ENCODE peak calls at places on chromosomes 6 and 20, in nine cellular contexts. One of them, this sample, is unnamed.

GRCh38 chr20:4998160-4998651 is 3.1 kb downstream of the SLC23A2 start:
- DNase-seq in HepG2: peak; percentile 65
- DNase-seq in GM12878: peak; percentile 20
- DNase-seq in suprapubic skin: no peak
- DNase-seq in uterus: no peak
- DNase-seq in A549: peak; percentile 55
- DNase-seq in Peyer's patch: no peak
- DNase-seq in body of pancreas: no peak
- DNase-seq in HCT116: no peak
- DNase-seq in this sample: peak; percentile 56

GRCh38 chr6:44456070-44456965 is 68.8 kb downstream of the CDC5L start:
- DNase-seq in body of pancreas: peak; percentile 48
- DNase-seq in HepG2: peak; percentile 61
- DNase-seq in GM12878: no peak
- DNase-seq in A549: peak; percentile 43
- DNase-seq in Peyer's patch: no peak
- DNase-seq in uterus: no peak
- DNase-seq in HCT116: peak; percentile 41
- DNase-seq in suprapubic skin: no peak
- DNase-seq in this sample: peak; percentile 69

GRCh38 chr6:103273048-103273447 is 1586.7 kb downstream of the HACE1 start:
- DNase-seq in A549: no peak
- DNase-seq in HepG2: peak; percentile 5
- DNase-seq in uterus: no peak
- DNase-seq in HCT116: peak; percentile 56
- DNase-seq in body of pancreas: no peak
- DNase-seq in Peyer's patch: no peak
- DNase-seq in suprapubic skin: no peak
- DNase-seq in GM12878: no peak
- DNase-seq in this sample: peak; percentile 43

GRCh38 chr6:14143305-14143704 is 25.7 kb downstream of the CD83 start:
- DNase-seq in GM12878: no peak
- DNase-seq in suprapubic skin: no peak
- DNase-seq in uterus: no peak
- DNase-seq in A549: no peak
- DNase-seq in Peyer's patch: no peak
- DNase-seq in HCT116: no peak
- DNase-seq in HepG2: no peak
- DNase-seq in body of pancreas: no peak
- DNase-seq in this sample: no peak

GRCh38 chr20:59836768-59837167 is 96.7 kb downstream of the SYCP2 start:
- DNase-seq in Peyer's patch: no peak
- DNase-seq in suprapubic skin: no peak
- DNase-seq in body of pancreas: no peak
- DNase-seq in uterus: no peak
- DNase-seq in A549: no peak
- DNase-seq in GM12878: no peak
- DNase-seq in HCT116: no peak
- DNase-seq in HepG2: no peak
- DNase-seq in this sample: no peak

GRCh38 chr6:2766767-2767314 is 1.6 kb downstream of the WRNIP1 start:
- DNase-seq in A549: no peak
- DNase-seq in HCT116: no peak
- DNase-seq in HepG2: no peak
- DNase-seq in GM12878: no peak
- DNase-seq in suprapubic skin: no peak
- DNase-seq in body of pancreas: no peak
- DNase-seq in uterus: no peak
- DNase-seq in Peyer's patch: no peak
- DNase-seq in this sample: no peak

GRCh38 chr6:11110921-11111768 is at the start of gene ERVFRD-1:
- DNase-seq in HCT116: no peak
- DNase-seq in body of pancreas: no peak
- DNase-seq in uterus: no peak
- DNase-seq in HepG2: no peak
- DNase-seq in A549: no peak
- DNase-seq in Peyer's patch: no peak
- DNase-seq in suprapubic skin: no peak
- DNase-seq in GM12878: no peak
- DNase-seq in this sample: no peak

GRCh38 chr6:43628392-43629103 is 516 bp downstream of the GTPBP2 start:
- DNase-seq in A549: peak; percentile 35
- DNase-seq in suprapubic skin: peak; percentile 86
- DNase-seq in Peyer's patch: no peak
- DNase-seq in uterus: peak; percentile 61
- DNase-seq in HepG2: peak; percentile 68
- DNase-seq in body of pancreas: peak; percentile 54
- DNase-seq in GM12878: no peak
- DNase-seq in HCT116: peak; percentile 37
- DNase-seq in this sample: peak; percentile 70

GRCh38 chr6:154928325-154928922 is 66.7 kb upstream of the TIAM2 start:
- DNase-seq in GM12878: peak; percentile 12
- DNase-seq in A549: peak; percentile 36
- DNase-seq in suprapubic skin: no peak
- DNase-seq in body of pancreas: peak; percentile 66
- DNase-seq in Peyer's patch: no peak
- DNase-seq in HepG2: peak; percentile 73
- DNase-seq in HCT116: peak; percentile 49
- DNase-seq in uterus: peak; percentile 40
- DNase-seq in this sample: peak; percentile 72

GRCh38 chr6:130494745-130495144 is 128.9 kb downstream of the TMEM200A start:
- DNase-seq in uterus: no peak
- DNase-seq in body of pancreas: no peak
- DNase-seq in suprapubic skin: no peak
- DNase-seq in GM12878: no peak
- DNase-seq in Peyer's patch: no peak
- DNase-seq in A549: no peak
- DNase-seq in HCT116: no peak
- DNase-seq in HepG2: no peak
- DNase-seq in this sample: no peak

GRCh38 chr6:32940656-32941411 is at the start of gene HLA-DMB:
- DNase-seq in uterus: peak; percentile 59
- DNase-seq in body of pancreas: peak; percentile 64
- DNase-seq in A549: peak; percentile 87
- DNase-seq in HCT116: peak; percentile 75
- DNase-seq in HepG2: peak; percentile 49
- DNase-seq in Peyer's patch: peak; percentile 69
- DNase-seq in suprapubic skin: no peak
- DNase-seq in GM12878: peak; percentile 97
- DNase-seq in this sample: peak; percentile 54

GRCh38 chr20:48212806-48213509 is 427.7 kb upstream of the SULF2 start:
- DNase-seq in Peyer's patch: no peak
- DNase-seq in body of pancreas: no peak
- DNase-seq in A549: no peak
- DNase-seq in GM12878: no peak
- DNase-seq in uterus: no peak
- DNase-seq in HCT116: no peak
- DNase-seq in HepG2: no peak
- DNase-seq in suprapubic skin: no peak
- DNase-seq in this sample: peak; percentile 56

GRCh38 chr20:14062786-14063185 is 67.5 kb downstream of the MACROD2 start:
- DNase-seq in suprapubic skin: no peak
- DNase-seq in body of pancreas: no peak
- DNase-seq in HepG2: no peak
- DNase-seq in GM12878: no peak
- DNase-seq in A549: no peak
- DNase-seq in Peyer's patch: no peak
- DNase-seq in uterus: no peak
- DNase-seq in HCT116: no peak
- DNase-seq in this sample: no peak

DNA sequence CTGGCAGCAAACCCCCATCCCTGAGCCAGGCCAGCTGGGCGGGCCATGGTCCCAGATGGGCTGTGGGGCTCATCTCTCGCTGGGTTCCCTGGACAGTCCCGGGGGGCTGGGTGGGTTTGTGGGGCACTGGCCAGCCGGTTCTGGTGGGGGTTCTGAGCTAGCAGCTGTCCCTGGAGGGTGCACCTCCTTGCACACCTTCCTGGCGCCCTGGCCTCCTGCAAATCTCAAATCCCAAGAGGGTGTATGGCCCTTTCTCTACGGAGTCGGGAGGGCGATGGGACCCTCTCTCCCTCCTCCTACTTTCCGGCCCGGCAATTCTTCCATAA is 1.2 kb upstream of the LAMA5 start:
- DNase-seq in Peyer's patch: no peak
- DNase-seq in uterus: no peak
- DNase-seq in body of pancreas: no peak
- DNase-seq in A549: no peak
- DNase-seq in GM12878: no peak
- DNase-seq in HepG2: no peak
- DNase-seq in HCT116: no peak
- DNase-seq in suprapubic skin: no peak
- DNase-seq in this sample: no peak
- H3K4me3 ChIP-seq in Peyer's patch: peak overlapping the region; percentile 78
- H3K4me3 ChIP-seq in uterus: peak overlapping the region; percentile 67
- H3K4me3 ChIP-seq in body of pancreas: no peak overlapping the region
- H3K4me3 ChIP-seq in A549: peak overlapping the region; percentile 100
- H3K4me3 ChIP-seq in GM12878: no peak overlapping the region
- H3K4me3 ChIP-seq in HepG2: peak overlapping the region; percentile 91
- H3K4me3 ChIP-seq in HCT116: peak overlapping the region; percentile 83
- H3K4me3 ChIP-seq in suprapubic skin: peak overlapping the region; percentile 83
- H3K4me3 ChIP-seq in this sample: no peak overlapping the region

DNA sequence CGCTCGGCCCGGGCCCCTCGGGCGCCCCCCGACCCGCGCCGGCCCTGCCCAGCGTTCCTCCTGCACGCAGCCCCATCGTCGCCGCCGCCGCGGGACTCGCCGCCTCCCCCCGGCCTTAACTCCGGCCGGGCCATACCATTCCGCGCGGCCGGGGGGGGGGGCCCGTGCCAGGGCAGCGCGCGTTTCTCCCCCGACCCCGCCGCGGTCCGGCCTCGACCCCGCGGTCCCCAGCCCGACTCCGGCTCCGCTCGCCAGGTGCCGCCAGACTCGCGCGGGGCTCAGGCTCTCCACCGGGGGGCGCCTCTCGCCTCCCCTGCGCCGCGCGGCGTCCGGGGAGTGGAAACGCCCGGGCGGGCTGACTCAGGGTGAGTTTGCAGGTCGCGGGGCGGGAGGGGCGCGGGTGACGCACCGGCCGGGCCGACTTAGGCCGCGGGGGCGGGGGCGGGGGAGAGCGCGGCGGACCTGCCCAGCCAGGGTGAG is at the start of gene SRXN1:
- DNase-seq in GM12878: peak; percentile 30
- DNase-seq in uterus: peak; percentile 90
- DNase-seq in HCT116: peak; percentile 81
- DNase-seq in A549: peak; percentile 93
- DNase-seq in HepG2: peak; percentile 92
- DNase-seq in body of pancreas: peak; percentile 94
- DNase-seq in Peyer's patch: peak; percentile 94
- DNase-seq in suprapubic skin: peak; percentile 87
- DNase-seq in this sample: peak; percentile 97
- TF ChIP-seq POLR2A in GM12878: peak; percentile 82
- TF ChIP-seq POLR2A in uterus: no peak
- TF ChIP-seq POLR2A in HCT116: peak; percentile 70
- TF ChIP-seq POLR2A in A549: peak; percentile 93
- TF ChIP-seq POLR2A in HepG2: no peak
- TF ChIP-seq POLR2A in body of pancreas: no peak
- TF ChIP-seq POLR2A in Peyer's patch: no peak
- TF ChIP-seq POLR2A in suprapubic skin: no peak
- TF ChIP-seq POLR2A in this sample: peak; percentile 62

DNA sequence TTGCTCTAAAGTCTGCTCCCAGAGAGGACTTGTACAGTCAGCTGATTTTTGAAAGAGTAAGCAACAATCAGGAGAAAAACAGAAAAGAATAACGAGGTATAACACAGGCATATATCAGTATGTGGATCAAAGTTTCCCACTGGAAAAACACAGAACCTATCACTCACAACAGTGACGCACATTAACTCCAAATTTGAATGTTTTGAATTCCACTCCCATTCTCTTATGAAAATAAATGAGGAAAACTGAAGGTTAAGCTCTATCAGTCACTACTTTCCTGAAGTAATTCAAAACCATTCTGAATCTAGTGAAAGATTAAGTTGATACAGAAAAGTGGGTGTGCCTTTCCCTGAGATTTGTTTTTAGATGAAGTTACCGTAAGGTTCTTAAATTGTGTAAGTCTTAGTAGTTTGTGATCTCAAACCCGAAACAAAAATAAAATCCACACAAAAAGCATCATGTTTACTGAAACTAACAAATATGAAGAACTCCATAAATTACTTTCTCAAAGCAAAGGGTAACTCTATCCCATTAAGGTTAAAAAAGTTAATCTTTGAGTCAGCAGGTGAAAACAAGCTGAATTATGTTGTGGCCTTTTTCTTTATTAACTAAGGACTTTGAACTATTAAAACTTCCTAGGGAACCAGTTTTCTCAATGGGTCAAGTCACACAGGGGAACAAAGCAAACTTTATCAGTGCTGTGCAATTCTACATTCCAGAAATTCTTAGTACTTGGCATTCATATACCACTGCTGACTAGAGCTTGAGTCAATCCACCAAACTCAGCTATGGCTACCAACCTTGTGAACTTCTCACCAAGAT is 115.7 kb downstream of the OGFRL1 start:
- DNase-seq in A549: no peak
- DNase-seq in Peyer's patch: no peak
- DNase-seq in uterus: no peak
- DNase-seq in GM12878: no peak
- DNase-seq in body of pancreas: no peak
- DNase-seq in HepG2: peak; percentile 79
- DNase-seq in suprapubic skin: no peak
- DNase-seq in HCT116: peak; percentile 51
- DNase-seq in this sample: no peak
- H3K4me3 ChIP-seq in A549: peak overlapping the region; percentile 48
- H3K4me3 ChIP-seq in Peyer's patch: no peak overlapping the region
- H3K4me3 ChIP-seq in uterus: no peak overlapping the region
- H3K4me3 ChIP-seq in GM12878: no peak overlapping the region
- H3K4me3 ChIP-seq in body of pancreas: no peak overlapping the region
- H3K4me3 ChIP-seq in HepG2: no peak overlapping the region
- H3K4me3 ChIP-seq in suprapubic skin: no peak overlapping the region
- H3K4me3 ChIP-seq in HCT116: peak overlapping the region; percentile 5
- H3K4me3 ChIP-seq in this sample: no peak overlapping the region

DNA sequence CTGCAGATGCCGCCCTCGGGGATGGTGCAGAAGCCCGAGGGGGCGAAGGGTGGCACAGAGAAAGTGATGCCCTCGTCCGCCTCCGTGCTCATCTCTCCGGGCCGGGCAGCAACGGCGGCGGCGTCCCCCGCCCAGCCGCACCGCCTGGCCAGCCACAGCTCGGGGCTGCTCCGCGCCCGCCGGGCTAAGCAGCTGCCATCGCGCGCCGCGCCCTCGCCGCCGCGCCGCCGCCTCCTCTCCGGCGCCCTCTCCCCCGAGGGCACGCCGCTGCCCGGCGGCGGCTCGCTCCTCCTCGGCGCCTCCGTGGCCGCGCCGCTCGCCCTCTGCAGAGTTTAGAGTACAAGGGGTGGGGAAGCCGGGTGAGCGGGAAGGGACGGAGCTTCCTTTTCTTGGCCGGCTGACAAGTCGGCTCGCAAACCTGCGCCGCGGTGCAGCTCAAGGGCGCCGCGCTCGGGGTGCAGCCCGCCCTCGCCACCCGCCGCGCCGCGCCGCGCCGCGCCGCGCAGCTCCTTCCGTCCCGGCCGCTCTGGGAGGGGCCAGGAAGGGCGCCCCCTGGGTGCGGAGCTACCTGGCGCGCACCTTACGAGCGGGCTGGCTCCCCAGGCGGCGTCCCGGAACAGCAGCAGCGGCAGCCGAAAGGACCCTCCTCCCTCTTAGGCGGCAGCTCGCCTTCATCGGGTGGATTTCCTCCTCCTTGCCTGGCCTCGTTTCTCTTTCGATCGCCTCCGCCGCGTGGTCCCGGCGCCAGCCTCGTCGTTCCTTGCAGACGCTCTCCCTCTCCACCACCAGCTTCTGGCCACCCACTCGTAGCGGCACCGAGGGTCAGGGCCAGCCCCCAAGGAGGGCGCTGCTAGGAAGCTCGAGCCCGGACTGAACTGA is at the start of gene MAP3K5:
- DNase-seq in GM12878: no peak
- DNase-seq in HCT116: peak; percentile 77
- DNase-seq in suprapubic skin: peak; percentile 83
- DNase-seq in A549: peak; percentile 35
- DNase-seq in HepG2: peak; percentile 33
- DNase-seq in body of pancreas: peak; percentile 94
- DNase-seq in Peyer's patch: peak; percentile 96
- DNase-seq in uterus: peak; percentile 83
- DNase-seq in this sample: peak; percentile 94
- TF ChIP-seq POLR2A in GM12878: peak; percentile 87
- TF ChIP-seq POLR2A in HCT116: peak; percentile 48
- TF ChIP-seq POLR2A in suprapubic skin: peak; percentile 14
- TF ChIP-seq POLR2A in A549: peak; percentile 30
- TF ChIP-seq POLR2A in HepG2: no peak
- TF ChIP-seq POLR2A in body of pancreas: peak; percentile 77
- TF ChIP-seq POLR2A in Peyer's patch: peak; percentile 23
- TF ChIP-seq POLR2A in uterus: peak; percentile 19
- TF ChIP-seq POLR2A in this sample: peak; percentile 27

This sample was measured in NB4.